ENCODE peak calls at places on chromosomes 5 and 9, in eight cellular contexts. W is retina, B is cardiac fibroblast, T is AG10803, G is transverse colon, J is AML-193, H is Peyer's patch, Q is GM04504. Y is an unnamed sample.
A peak's percentile ranks its signal among the peaks of the same experiment; 100 is the strongest.

GRCh38 chr5:37840036-37840909 is at the start of gene GDNF:
- DNase-seq in W (peak; percentile 83), B (peak; percentile 86), T (peak; percentile 94), G (peak; percentile 43), J (no peak), H (no peak), Q (peak; percentile 57), Y (no peak)

GRCh38 chr5:152046361-152046760 is 121.7 kb upstream of the GLRA1 start:
- DNase-seq in W (no peak), B (no peak), T (no peak), G (no peak), J (no peak), H (no peak), Q (no peak), Y (no peak)

GRCh38 chr9:136725612-136726011 is 13.2 kb downstream of the DIPK1B start:
- DNase-seq in W (no peak), B (peak; percentile 50), T (peak; percentile 28), G (no peak), J (no peak), H (no peak), Q (no peak), Y (no peak)

GRCh38 chr5:76615759-76616158 is 7.4 kb downstream of the F2RL2 start:
- DNase-seq in W (no peak), B (peak; percentile 33), T (no peak), G (no peak), J (no peak), H (no peak), Q (no peak), Y (no peak)

GRCh38 chr5:74113987-74114386 is 488.0 kb downstream of the ARHGEF28 start:
- DNase-seq in W (no peak), B (no peak), T (no peak), G (no peak), J (no peak), H (no peak), Q (no peak), Y (no peak)

GRCh38 chr9:76230961-76231360 is 163.3 kb downstream of the RFK start:
- DNase-seq in W (no peak), B (peak; percentile 27), T (no peak), G (no peak), J (no peak), H (no peak), Q (no peak), Y (no peak)

GRCh38 chr9:624935-625505 is 216.5 kb upstream of the DMRT1 start:
- DNase-seq in W (no peak), B (no peak), T (no peak), G (no peak), J (no peak), H (no peak), Q (no peak), Y (no peak)

GRCh38 chr9:95044731-95045508 is 272.6 kb downstream of the FANCC start:
- DNase-seq in W (peak; percentile 87), B (no peak), T (no peak), G (peak; percentile 38), J (no peak), H (no peak), Q (no peak), Y (no peak)

GRCh38 chr5:18068851-18069250 is 434.6 kb downstream of the TAF11L14 start:
- DNase-seq in W (peak; percentile 61), B (no peak), T (no peak), G (no peak), J (no peak), H (no peak), Q (no peak), Y (no peak)

GRCh38 chr5:112338681-112339337 is 80.3 kb downstream of the EPB41L4A start:
- DNase-seq in W (no peak), B (peak; percentile 74), T (peak; percentile 54), G (no peak), J (no peak), H (no peak), Q (peak; percentile 3), Y (no peak)

GRCh38 chr9:93586290-93587057 is 10.1 kb downstream of the PHF2 start:
- DNase-seq in W (no peak), B (no peak), T (peak; percentile 33), G (no peak), J (no peak), H (no peak), Q (no peak), Y (no peak)

GRCh38 chr9:76419782-76420380 is 25.7 kb upstream of the RFK start:
- DNase-seq in W (no peak), B (peak; percentile 51), T (peak; percentile 28), G (no peak), J (peak; percentile 47), H (no peak), Q (no peak), Y (no peak)